ENCODE peak calls at places on chromosomes 16 and 17, in seven cellular contexts. N is CD4-positive, alpha-beta T cell; U is neural progenitor cell; C is A549; L is lower leg skin; A is transverse colon; X is GM10248. E is an unnamed sample.

GRCh38 chr16:57092786-57093301 is 461 bp downstream of the CPNE2 start:
- DNase-seq in U (peak; percentile 66), C (no peak), N (no peak), L (peak; percentile 88), X (peak; percentile 78), A (peak; percentile 54), E (no peak)

GRCh38 chr17:76995352-76996105 is 127.3 kb downstream of the MGAT5B start:
- DNase-seq in C (no peak), N (no peak), X (no peak), L (no peak), U (peak; percentile 50), A (no peak), E (peak; percentile 58)

GRCh38 chr16:30053376-30054015 is 12.1 kb upstream of the ALDOA start:
- DNase-seq in X (no peak), U (no peak), A (no peak), N (no peak), L (no peak), C (no peak), E (no peak)

GRCh38 chr16:64278196-64278595 is 843.7 kb downstream of the CDH11 start:
- DNase-seq in A (no peak), X (no peak), N (no peak), L (no peak), U (no peak), C (no peak), E (no peak)

GRCh38 chr17:36932383-36933173 is 4.7 kb upstream of the LHX1 start:
- DNase-seq in C (no peak), A (no peak), L (peak; percentile 48), N (no peak), U (no peak), X (no peak), E (no peak)

GRCh38 chr16:79049040-79049439 is 551.5 kb downstream of the MAF start:
- DNase-seq in L (no peak), C (no peak), A (no peak), N (no peak), X (no peak), U (no peak), E (no peak)

GRCh38 chr16:7037491-7037890 is 295.2 kb upstream of the RBFOX1 start:
- DNase-seq in C (no peak), L (no peak), U (no peak), X (no peak), N (no peak), A (no peak), E (no peak)

GRCh38 chr16:25575363-25575762 is 116.4 kb upstream of the HS3ST4 start:
- DNase-seq in N (no peak), A (no peak), L (no peak), U (peak; percentile 89), C (no peak), X (no peak), E (no peak)

GRCh38 chr17:79793924-79794304 is 3.0 kb downstream of the CBX8 start:
- DNase-seq in L (no peak), U (peak; percentile 79), A (no peak), C (peak; percentile 87), N (no peak), X (no peak), E (no peak)

GRCh38 chr16:78562650-78563049 is 463.2 kb downstream of the WWOX start:
- DNase-seq in X (no peak), A (no peak), L (no peak), C (no peak), U (no peak), N (no peak), E (no peak)

GRCh38 chr17:51397361-51398127 is 137.2 kb downstream of the UTP18 start:
- DNase-seq in N (no peak), A (no peak), C (peak; percentile 91), U (no peak), X (no peak), L (peak; percentile 57), E (no peak)

GRCh38 chr17:40963838-40964237 is 2.9 kb downstream of the KRT39 start:
- DNase-seq in A (no peak), C (peak; percentile 37), U (no peak), L (no peak), X (peak; percentile 36), N (no peak), E (no peak)

GRCh38 chr16:77782694-77783093 is 5.7 kb upstream of the VAT1L start:
- DNase-seq in A (no peak), X (no peak), N (no peak), U (no peak), L (no peak), C (peak; percentile 9), E (no peak)

GRCh38 chr16:2692251-2692947 is 10.1 kb downstream of the KCTD5 start:
- DNase-seq in L (no peak), U (peak; percentile 9), A (no peak), C (no peak), N (no peak), X (no peak), E (no peak)

GRCh38 chr16:85204242-85205010 is 92.2 kb upstream of the CIBAR2 start:
- DNase-seq in X (no peak), C (no peak), A (no peak), L (no peak), U (no peak), N (no peak), E (no peak)

GRCh38 chr17:76871668-76872067 is 3.5 kb downstream of the MGAT5B start:
- DNase-seq in U (no peak), N (no peak), X (no peak), C (peak; percentile 36), A (no peak), L (no peak), E (no peak)

GRCh38 chr17:18238299-18238698 is 12.9 kb downstream of the LLGL1 start:
- DNase-seq in A (no peak), U (no peak), N (no peak), L (no peak), X (no peak), C (no peak), E (no peak)

GRCh38 chr17:18318771-18319450 is 3.8 kb downstream of the SMCR8 start:
- DNase-seq in A (no peak), U (no peak), L (no peak), C (no peak), X (no peak), N (no peak), E (no peak)

GRCh38 chr16:84368327-84368996 is at the start of gene ATP2C2:
- DNase-seq in N (no peak), U (peak; percentile 69), L (no peak), A (peak; percentile 86), X (no peak), C (no peak), E (no peak)

GRCh38 chr17:11882716-11883115 is 114.6 kb downstream of the ZNF18 start:
- DNase-seq in X (no peak), N (no peak), A (no peak), U (no peak), C (no peak), L (no peak), E (no peak)

GRCh38 chr17:11885051-11885450 is 112.2 kb downstream of the ZNF18 start:
- DNase-seq in N (no peak), U (peak; percentile 14), X (no peak), L (no peak), A (no peak), C (no peak), E (no peak)

GRCh38 chr17:11874756-11875155 is 122.5 kb downstream of the ZNF18 start:
- DNase-seq in X (no peak), N (no peak), U (no peak), L (no peak), A (no peak), C (no peak), E (no peak)

GRCh38 chr17:11880714-11881113 is 116.6 kb downstream of the ZNF18 start:
- DNase-seq in C (peak; percentile 71), A (peak; percentile 14), X (no peak), N (no peak), L (no peak), U (peak; percentile 48), E (no peak)
- TF ChIP-seq CTCF in C (peak; percentile 34), A (peak; percentile 82), X (no peak), N (no peak), L (no peak), U (peak; percentile 38), E (peak; percentile 68)

DNA sequence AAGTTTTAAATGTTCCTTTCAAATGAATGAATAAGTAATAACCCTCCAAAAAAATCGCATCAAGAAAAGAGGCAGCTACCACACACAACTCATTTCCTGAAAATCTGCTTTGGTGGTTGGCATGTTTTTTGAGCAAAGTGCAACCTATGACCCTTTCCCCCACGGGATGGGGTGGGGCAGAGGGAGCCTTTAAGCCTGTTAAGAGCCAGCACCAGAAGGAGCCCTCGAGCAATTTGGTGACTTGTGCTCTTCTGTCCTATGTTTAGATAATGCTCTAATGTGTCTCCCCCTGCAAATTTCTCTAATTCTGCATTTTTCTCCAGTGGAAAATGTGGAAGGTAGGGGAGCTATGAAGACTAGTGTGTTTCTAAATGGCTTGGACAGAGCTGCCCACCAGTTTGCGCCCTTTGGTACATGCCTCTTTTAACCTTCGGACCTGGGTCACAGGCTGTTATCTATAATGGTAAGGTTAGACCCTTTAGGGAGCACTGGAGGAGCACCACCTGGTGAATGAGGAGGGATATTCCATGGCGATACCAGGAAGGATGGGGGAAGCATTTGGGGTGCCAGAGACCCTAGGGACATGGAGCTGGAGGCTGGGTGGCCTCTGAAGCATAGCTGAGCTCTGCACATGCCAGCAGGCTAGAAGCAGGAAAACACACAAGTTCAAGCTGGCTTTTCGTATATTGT is 1.6 kb downstream of the PYCARD start:
- DNase-seq in A (no peak), C (peak; percentile 49), N (peak; percentile 54), X (peak; percentile 51), U (no peak), L (no peak), E (peak; percentile 28)
- TF ChIP-seq CTCF in A (peak; percentile 15), C (no peak), N (peak; percentile 9), X (peak; percentile 35), U (no peak), L (no peak), E (peak; percentile 49)

DNA sequence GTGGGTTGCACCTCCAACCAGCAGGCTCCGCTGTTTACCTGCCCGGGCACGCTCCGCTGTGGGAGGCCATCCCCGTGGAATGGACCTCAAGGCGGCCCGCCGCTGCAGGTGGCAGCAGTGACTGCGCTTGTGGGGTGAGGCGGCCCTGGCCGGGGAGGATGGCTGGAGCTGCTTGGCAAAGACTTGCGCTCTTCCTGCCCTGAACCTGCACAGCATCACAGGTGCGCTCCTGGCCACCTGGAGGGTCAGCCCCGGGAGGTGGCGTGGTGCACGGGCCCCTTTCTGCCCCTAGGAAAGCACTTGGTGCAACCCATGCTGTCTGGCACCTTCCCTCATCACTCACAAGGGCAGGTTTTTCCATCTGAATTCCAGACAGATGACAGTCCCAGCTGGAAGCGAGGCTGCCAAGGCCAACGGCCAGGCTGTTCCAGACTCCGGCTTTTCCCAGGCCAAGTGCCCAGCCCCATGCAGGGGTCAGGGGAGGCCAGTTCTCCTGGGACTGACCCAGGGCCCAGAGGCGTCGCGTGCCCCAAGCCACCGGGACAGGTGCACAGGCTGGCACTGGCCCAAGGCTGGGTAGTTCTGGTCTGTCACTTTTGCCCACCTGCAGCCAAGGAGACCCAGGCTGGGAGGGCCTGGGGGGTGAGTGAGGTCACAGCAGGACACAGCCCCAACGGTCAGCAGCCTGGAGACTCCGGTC is 13.3 kb downstream of the UTS2R start:
- DNase-seq in U (no peak), N (peak; percentile 2), A (peak; percentile 50), X (no peak), L (no peak), C (peak; percentile 60), E (no peak)
- TF ChIP-seq CTCF in U (no peak), N (no peak), A (no peak), X (no peak), L (no peak), C (no peak), E (no peak)

GRCh38 chr17:81701288-81702071 is 1.7 kb upstream of the MRPL12 start:
- DNase-seq in N (no peak), X (no peak), C (no peak), A (no peak), L (no peak), U (no peak), E (no peak)
- TF ChIP-seq CTCF in N (no peak), X (peak; percentile 19), C (no peak), A (no peak), L (no peak), U (no peak), E (peak; percentile 18)